ENCODE peak calls at places on chromosome 5, in five cellular contexts. H is H9, P is GM12878, T is hepatocyte, N is pancreas. B is an unnamed sample.

GRCh38 chr5:139417214-139417613 is 13.3 kb upstream of the SPATA24 start:
- DNase-seq in H (no peak), P (no peak), T (no peak), N (no peak), B (peak; percentile 40)

GRCh38 chr5:15611008-15611407 is 111.0 kb downstream of the FBXL7 start:
- DNase-seq in H (no peak), P (no peak), T (no peak), N (no peak), B (no peak)

GRCh38 chr5:132425975-132426524 is 56.5 kb downstream of the SLC22A5 start:
- DNase-seq in H (no peak), P (no peak), T (no peak), N (no peak), B (no peak)

GRCh38 chr5:176817369-176817841 is 7.0 kb downstream of the UNC5A start:
- DNase-seq in H (peak; percentile 75), P (no peak), T (peak; percentile 64), N (no peak), B (no peak)

GRCh38 chr5:174608631-174609097 is 115.7 kb upstream of the MSX2 start:
- DNase-seq in H (no peak), P (no peak), T (no peak), N (peak; percentile 85), B (peak; percentile 47)

GRCh38 chr5:168409601-168410458 is 76.4 kb upstream of the RARS1 start:
- DNase-seq in H (no peak), P (peak; percentile 16), T (no peak), N (no peak), B (peak; percentile 63)

GRCh38 chr5:72125931-72126620 is 18.8 kb downstream of the MAP1B start:
- DNase-seq in H (no peak), P (no peak), T (no peak), N (no peak), B (peak; percentile 40)

GRCh38 chr5:130529111-130529510 is 624.8 kb downstream of the CHSY3 start:
- DNase-seq in H (no peak), P (no peak), T (no peak), N (no peak), B (no peak)

GRCh38 chr5:7759257-7759871 is 91.6 kb downstream of the CFAP90 start:
- DNase-seq in H (no peak), P (no peak), T (no peak), N (no peak), B (no peak)

GRCh38 chr5:135724475-135725065 is 109.9 kb upstream of the SLC25A48 start:
- DNase-seq in H (no peak), P (no peak), T (no peak), N (no peak), B (no peak)

DNA sequence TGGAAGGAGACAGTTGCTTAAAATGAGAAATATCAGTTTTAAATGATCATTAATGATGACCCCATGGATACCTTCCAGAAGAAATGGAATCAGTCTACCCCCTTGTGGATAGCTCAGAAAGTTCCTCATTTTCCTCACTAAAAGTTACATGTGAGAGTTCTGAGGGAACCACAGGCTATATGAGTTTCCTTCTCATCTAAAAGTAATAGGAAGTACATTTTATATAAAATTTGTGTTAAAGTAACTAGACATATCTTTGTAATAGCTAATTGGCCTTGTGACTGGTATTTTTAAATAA is 104.9 kb upstream of the SLC25A48 start:
- DNase-seq in H (no peak), P (no peak), T (peak; percentile 37), N (no peak), B (no peak)
- TF ChIP-seq CTCF in H (peak; percentile 70), P (no peak), T (peak; percentile 67), N (no peak), B (peak; percentile 82)

DNA sequence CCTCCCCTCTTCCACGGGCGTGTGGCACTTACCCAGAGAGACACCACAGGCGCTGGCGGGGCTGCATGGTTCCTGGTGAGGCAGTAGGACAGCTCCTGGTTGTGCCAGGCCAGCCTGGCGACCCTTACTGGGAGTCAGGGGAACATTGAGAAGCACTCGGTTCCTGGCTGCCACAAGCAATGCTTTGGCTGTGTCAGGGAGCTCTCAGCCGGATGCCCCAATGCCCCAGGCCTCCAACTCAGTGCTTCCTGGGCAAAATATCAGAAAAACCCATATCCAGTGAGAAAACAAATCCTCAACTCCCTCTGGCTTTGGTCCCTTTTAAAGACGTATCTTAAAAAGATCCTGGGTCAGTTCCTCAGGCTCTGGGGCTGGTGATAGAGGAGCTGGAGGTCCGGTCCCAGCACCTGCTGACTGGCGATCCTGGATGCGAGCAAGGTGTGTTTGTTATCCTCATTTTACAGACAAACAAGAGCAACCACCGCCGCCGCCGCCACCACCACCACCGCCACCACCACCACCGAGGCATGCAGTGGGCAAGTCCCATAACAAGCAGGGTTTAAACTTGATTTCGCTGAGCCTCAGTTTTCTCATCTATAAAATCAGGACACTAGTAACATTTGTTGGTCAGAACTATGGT is 4.1 kb downstream of the NKX2-5 start:
- DNase-seq in H (no peak), P (no peak), T (no peak), N (no peak), B (no peak)
- H3K27me3 ChIP-seq in H (peaks cover 92% of the 10 kb centered on the region), P (peaks cover 29% of the 10 kb centered on the region), T (peaks cover 98% of the 10 kb centered on the region), N (no peaks in the 10 kb centered on the region), B (peaks cover 100% of the 10 kb centered on the region)

DNA sequence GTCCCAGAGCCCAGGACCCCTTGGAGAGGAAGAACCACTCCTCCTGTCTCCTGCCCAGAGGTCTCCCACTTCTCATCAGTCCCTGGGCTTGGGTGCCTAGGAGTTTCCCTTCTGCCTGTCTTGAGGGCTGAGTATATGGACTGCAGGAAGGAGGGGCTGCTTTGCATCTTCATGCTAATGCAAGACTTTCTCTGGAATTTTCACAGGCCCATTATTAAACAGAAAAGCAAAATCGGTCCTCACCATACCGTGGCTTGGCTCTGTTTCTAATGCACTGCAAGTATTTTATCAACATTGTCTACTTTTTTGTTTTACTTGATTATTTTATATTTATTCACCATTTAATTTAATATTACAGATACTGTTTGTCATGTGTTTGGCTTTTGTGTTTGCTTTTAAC is 34.5 kb downstream of the TRIO start:
- DNase-seq in H (no peak), P (no peak), T (no peak), N (no peak), B (no peak)
- H3K4me1 ChIP-seq in H (peaks cover 15% of the 10 kb centered on the region), P (peaks cover 46% of the 10 kb centered on the region), T (peaks cover 19% of the 10 kb centered on the region), N (no peaks in the 10 kb centered on the region), B (peaks cover 68% of the 10 kb centered on the region)

GRCh38 chr5:50886657-50887056 is 220.2 kb downstream of the PARP8 start:
- DNase-seq in H (no peak), P (no peak), T (no peak), N (no peak), B (no peak)

GRCh38 chr5:50888754-50889153 is 222.3 kb downstream of the PARP8 start:
- DNase-seq in H (no peak), P (no peak), T (no peak), N (no peak), B (no peak)

DNA sequence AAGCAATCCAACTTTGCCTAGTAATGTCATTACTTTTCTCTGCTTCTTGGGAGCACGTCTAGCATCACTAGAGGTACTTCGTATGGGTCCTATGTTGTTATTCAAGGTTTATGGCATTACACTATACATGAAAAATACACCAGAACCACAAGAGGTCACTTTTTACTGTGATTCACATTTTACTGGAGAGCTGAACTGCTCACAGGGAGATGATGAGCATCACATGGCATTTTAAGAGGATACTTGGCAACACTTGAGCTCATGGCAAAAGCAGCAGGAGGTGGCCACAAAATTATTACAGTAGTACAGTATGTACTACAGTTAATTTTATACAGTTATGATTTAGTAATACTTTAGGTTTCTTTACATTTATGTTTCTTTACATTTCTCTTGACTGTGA is 223.4 kb downstream of the PARP8 start:
- DNase-seq in H (no peak), P (no peak), T (no peak), N (no peak), B (no peak)
- TF ChIP-seq CTCF in H (no peak), P (no peak), T (no peak), N (no peak), B (no peak)

DNA sequence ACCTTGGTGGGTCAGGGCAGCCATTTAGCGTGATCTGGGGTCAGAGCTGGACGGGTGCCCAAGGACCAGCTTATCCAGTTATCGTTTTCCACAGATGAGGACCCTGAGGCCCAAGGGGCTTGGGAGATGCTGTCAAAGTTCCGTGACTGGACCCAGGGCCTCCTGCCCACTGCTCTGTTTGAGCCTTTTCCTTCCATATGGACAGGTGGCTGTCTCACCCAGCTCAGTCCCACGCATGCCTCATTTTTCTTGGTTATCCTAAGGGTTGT is 56.5 kb downstream of the TRIP13 start:
- DNase-seq in H (no peak), P (no peak), T (no peak), N (no peak), B (no peak)
- H3K27me3 ChIP-seq in H (no peaks in the 10 kb centered on the region), P (peaks cover 3% of the 10 kb centered on the region), T (peaks cover 11% of the 10 kb centered on the region), N (no peaks in the 10 kb centered on the region), B (peaks cover 43% of the 10 kb centered on the region)

GRCh38 chr5:150519560-150519945 is 11.6 kb downstream of the NDST1 start:
- DNase-seq in H (no peak), P (no peak), T (no peak), N (no peak), B (no peak)

GRCh38 chr5:150521522-150521817 is 13.5 kb downstream of the NDST1 start:
- DNase-seq in H (no peak), P (no peak), T (no peak), N (no peak), B (no peak)

GRCh38 chr5:150521939-150522503 is 14.1 kb downstream of the NDST1 start:
- DNase-seq in H (no peak), P (no peak), T (no peak), N (no peak), B (no peak)

GRCh38 chr5:150519978-150520377 is 12.0 kb downstream of the NDST1 start:
- DNase-seq in H (no peak), P (no peak), T (no peak), N (no peak), B (no peak)

DNA sequence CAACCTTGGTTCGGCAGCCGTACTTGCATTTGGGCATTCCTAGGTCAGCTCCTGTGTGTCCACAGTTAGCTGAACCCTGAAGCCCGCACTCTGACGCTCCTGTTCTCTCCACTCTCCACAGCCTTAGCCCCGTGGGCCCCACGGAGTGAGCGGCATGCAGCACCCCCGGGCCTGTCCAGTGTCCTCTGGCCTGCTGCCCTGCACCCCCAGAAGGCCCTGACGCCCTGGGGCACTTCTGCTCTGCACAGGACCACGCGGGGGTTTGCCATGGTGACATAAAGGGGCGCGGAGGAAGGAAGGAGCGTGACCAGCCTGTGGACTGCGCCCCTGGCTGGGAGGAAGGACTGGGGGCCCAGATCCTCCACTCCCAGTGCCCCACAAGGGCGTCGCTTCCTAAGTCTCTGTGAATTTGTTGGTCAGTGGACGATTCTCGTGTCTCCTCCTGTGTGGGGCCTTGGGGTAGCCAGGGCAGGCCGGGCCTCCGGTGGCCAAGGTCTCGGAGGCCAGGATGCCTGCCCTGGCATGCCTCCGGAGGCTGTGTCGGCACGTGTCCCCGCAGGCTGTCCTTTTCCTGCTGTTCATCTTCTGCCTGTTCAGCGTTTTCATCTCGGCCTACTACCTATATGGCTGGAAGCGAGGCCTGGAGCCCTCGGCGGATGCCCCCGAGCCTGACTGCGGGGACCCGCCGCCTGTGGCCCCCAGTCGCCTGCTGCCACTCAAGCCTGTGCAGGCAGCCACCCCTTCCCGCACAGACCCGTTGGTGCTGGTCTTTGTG is 13.0 kb downstream of the NDST1 start:
- DNase-seq in H (no peak), P (no peak), T (no peak), N (no peak), B (no peak)
- H3K4me1 ChIP-seq in H (peaks cover 8% of the 10 kb centered on the region), P (no peaks in the 10 kb centered on the region), T (peaks cover 55% of the 10 kb centered on the region), N (peaks cover 45% of the 10 kb centered on the region), B (peaks cover 29% of the 10 kb centered on the region)

DNA sequence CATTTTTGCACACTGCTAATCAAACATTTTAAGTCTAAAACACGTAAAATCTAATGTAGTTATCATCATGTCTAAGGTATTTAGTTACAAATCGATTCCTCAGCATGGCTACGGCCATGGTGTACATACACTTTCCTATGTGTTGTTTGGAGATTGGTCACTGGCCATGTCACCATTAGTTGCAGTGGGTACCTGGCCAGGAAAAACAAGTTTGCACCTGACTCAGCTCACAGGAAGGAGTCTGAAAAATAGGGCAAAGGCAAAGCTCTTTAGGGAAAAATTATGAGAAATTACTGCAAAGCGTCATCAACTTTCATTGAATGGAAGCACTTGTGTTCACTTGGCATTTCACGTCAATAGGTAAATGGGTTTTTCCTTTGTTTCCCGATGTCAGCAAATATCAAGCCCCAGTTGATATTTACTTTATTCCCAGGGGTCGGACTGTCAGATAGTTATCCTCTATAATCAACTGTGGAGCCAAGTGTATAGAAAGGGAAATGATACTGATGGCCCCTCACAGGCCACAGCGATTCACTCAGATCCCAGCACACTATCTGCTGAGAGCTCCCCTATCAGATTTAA is 626.0 kb upstream of the ADAMTS16 start:
- DNase-seq in H (no peak), P (no peak), T (no peak), N (no peak), B (no peak)
- TF ChIP-seq CTCF in H (no peak), P (no peak), T (no peak), N (no peak), B (no peak)